ENCODE peak calls at places on chromosomes 1 and 21, in six cellular contexts. One of them, this sample, is unnamed.
A peak's percentile ranks its signal among the peaks of the same experiment; 100 is the strongest.

GRCh38 chr1:152325111-152325510 is at the start of gene FLG:
- DNase-seq in NCI-H1694 treated with DMSO at 0.1 percent for 48 hours: no peak
- DNase-seq in GM06990: no peak
- DNase-seq in progenitor cell of endocrine pancreas: no peak
- DNase-seq in IMR-90: no peak
- DNase-seq in choroid plexus epithelial cell: no peak
- DNase-seq in this sample: no peak

GRCh38 chr1:41355356-41355755 is 5.9 kb upstream of the FOXO6 start:
- DNase-seq in NCI-H1694 treated with DMSO at 0.1 percent for 48 hours: no peak
- DNase-seq in GM06990: no peak
- DNase-seq in progenitor cell of endocrine pancreas: no peak
- DNase-seq in IMR-90: no peak
- DNase-seq in choroid plexus epithelial cell: no peak
- DNase-seq in this sample: no peak

GRCh38 chr1:177913762-177914540 is 55.9 kb downstream of the SEC16B start:
- DNase-seq in NCI-H1694 treated with DMSO at 0.1 percent for 48 hours: peak; percentile 52
- DNase-seq in GM06990: no peak
- DNase-seq in progenitor cell of endocrine pancreas: no peak
- DNase-seq in IMR-90: peak; percentile 63
- DNase-seq in choroid plexus epithelial cell: peak; percentile 71
- DNase-seq in this sample: no peak

GRCh38 chr1:69485616-69486015 is 82.1 kb upstream of the LRRC7 start:
- DNase-seq in NCI-H1694 treated with DMSO at 0.1 percent for 48 hours: no peak
- DNase-seq in GM06990: no peak
- DNase-seq in progenitor cell of endocrine pancreas: no peak
- DNase-seq in IMR-90: no peak
- DNase-seq in choroid plexus epithelial cell: no peak
- DNase-seq in this sample: no peak

GRCh38 chr1:25803368-25803767 is 3.4 kb downstream of the SELENON start:
- DNase-seq in NCI-H1694 treated with DMSO at 0.1 percent for 48 hours: no peak
- DNase-seq in GM06990: no peak
- DNase-seq in progenitor cell of endocrine pancreas: no peak
- DNase-seq in IMR-90: no peak
- DNase-seq in choroid plexus epithelial cell: no peak
- DNase-seq in this sample: no peak

GRCh38 chr1:154497026-154497806 is 4.8 kb upstream of the TDRD10 start:
- DNase-seq in NCI-H1694 treated with DMSO at 0.1 percent for 48 hours: no peak
- DNase-seq in GM06990: peak; percentile 49
- DNase-seq in progenitor cell of endocrine pancreas: no peak
- DNase-seq in IMR-90: no peak
- DNase-seq in choroid plexus epithelial cell: peak; percentile 8
- DNase-seq in this sample: no peak

GRCh38 chr1:82795503-82796149 is 994.9 kb downstream of the ADGRL2 start:
- DNase-seq in NCI-H1694 treated with DMSO at 0.1 percent for 48 hours: no peak
- DNase-seq in GM06990: no peak
- DNase-seq in progenitor cell of endocrine pancreas: no peak
- DNase-seq in IMR-90: no peak
- DNase-seq in choroid plexus epithelial cell: no peak
- DNase-seq in this sample: no peak

GRCh38 chr1:184945678-184946412 is 28.5 kb downstream of the NIBAN1 start:
- DNase-seq in NCI-H1694 treated with DMSO at 0.1 percent for 48 hours: peak; percentile 39
- DNase-seq in GM06990: peak; percentile 35
- DNase-seq in progenitor cell of endocrine pancreas: no peak
- DNase-seq in IMR-90: peak; percentile 69
- DNase-seq in choroid plexus epithelial cell: peak; percentile 61
- DNase-seq in this sample: no peak

GRCh38 chr21:34243562-34243961 is 120.2 kb upstream of the KCNE2 start:
- DNase-seq in NCI-H1694 treated with DMSO at 0.1 percent for 48 hours: peak; percentile 28
- DNase-seq in GM06990: no peak
- DNase-seq in progenitor cell of endocrine pancreas: no peak
- DNase-seq in IMR-90: peak; percentile 11
- DNase-seq in choroid plexus epithelial cell: peak; percentile 55
- DNase-seq in this sample: no peak

GRCh38 chr1:246836647-246837046 is 95.1 kb downstream of the AHCTF1 start:
- DNase-seq in NCI-H1694 treated with DMSO at 0.1 percent for 48 hours: no peak
- DNase-seq in GM06990: no peak
- DNase-seq in progenitor cell of endocrine pancreas: no peak
- DNase-seq in IMR-90: no peak
- DNase-seq in choroid plexus epithelial cell: peak; percentile 22
- DNase-seq in this sample: no peak

GRCh38 chr1:41795205-41795762 is 123.4 kb downstream of the HIVEP3 start:
- DNase-seq in NCI-H1694 treated with DMSO at 0.1 percent for 48 hours: no peak
- DNase-seq in GM06990: no peak
- DNase-seq in progenitor cell of endocrine pancreas: no peak
- DNase-seq in IMR-90: peak; percentile 73
- DNase-seq in choroid plexus epithelial cell: peak; percentile 80
- DNase-seq in this sample: no peak

GRCh38 chr1:34686531-34686930 is 68.3 kb upstream of the GJB5 start:
- DNase-seq in NCI-H1694 treated with DMSO at 0.1 percent for 48 hours: no peak
- DNase-seq in GM06990: no peak
- DNase-seq in progenitor cell of endocrine pancreas: no peak
- DNase-seq in IMR-90: no peak
- DNase-seq in choroid plexus epithelial cell: no peak
- DNase-seq in this sample: no peak

GRCh38 chr1:215636258-215636965 is 69.3 kb downstream of the KCTD3 start:
- DNase-seq in NCI-H1694 treated with DMSO at 0.1 percent for 48 hours: no peak
- DNase-seq in GM06990: no peak
- DNase-seq in progenitor cell of endocrine pancreas: no peak
- DNase-seq in IMR-90: peak; percentile 65
- DNase-seq in choroid plexus epithelial cell: peak; percentile 66
- DNase-seq in this sample: no peak

GRCh38 chr1:207309775-207310273 is 11.7 kb upstream of the CD55 start:
- DNase-seq in NCI-H1694 treated with DMSO at 0.1 percent for 48 hours: no peak
- DNase-seq in GM06990: no peak
- DNase-seq in progenitor cell of endocrine pancreas: no peak
- DNase-seq in IMR-90: peak; percentile 70
- DNase-seq in choroid plexus epithelial cell: peak; percentile 93
- DNase-seq in this sample: peak; percentile 52

GRCh38 chr1:160407819-160408801 is 7.7 kb downstream of the VANGL2 start:
- DNase-seq in NCI-H1694 treated with DMSO at 0.1 percent for 48 hours: no peak
- DNase-seq in GM06990: no peak
- DNase-seq in progenitor cell of endocrine pancreas: no peak
- DNase-seq in IMR-90: no peak
- DNase-seq in choroid plexus epithelial cell: no peak
- DNase-seq in this sample: no peak

GRCh38 chr1:153608742-153609584 is 4.0 kb downstream of the S100A16 start:
- DNase-seq in NCI-H1694 treated with DMSO at 0.1 percent for 48 hours: no peak
- DNase-seq in GM06990: no peak
- DNase-seq in progenitor cell of endocrine pancreas: no peak
- DNase-seq in IMR-90: peak; percentile 95
- DNase-seq in choroid plexus epithelial cell: peak; percentile 85
- DNase-seq in this sample: no peak